ENCODE peak calls at places on chromosomes 12 and 14, in six cellular contexts. T is tibial nerve, Z is A549, H is heart left ventricle, L is stomach, K is adrenal gland. F is an unnamed sample. For H3K4me1, the result is how much of the 10 kb centered on the place peaks cover.

GRCh38 chr14:54840336-54840735 is 62.3 kb downstream of the GCH1 start:
- DNase-seq in L (no peak), Z (no peak), H (no peak), K (no peak), T (no peak), F (no peak)

GRCh38 chr12:57765698-57766463 is 997 bp downstream of the CYP27B1 start:
- DNase-seq in K (no peak), H (no peak), L (no peak), T (no peak), Z (no peak), F (no peak)

GRCh38 chr12:121826318-121826954 is 22.6 kb downstream of the SETD1B start:
- DNase-seq in L (no peak), T (no peak), H (no peak), K (no peak), Z (no peak), F (no peak)

GRCh38 chr14:96162265-96162664 is 42.4 kb upstream of the BDKRB2 start:
- DNase-seq in T (no peak), K (peak), Z (no peak), H (no peak), L (peak), F (no peak)

GRCh38 chr12:2054091-2055018 is 1.6 kb downstream of the CACNA1C start:
- DNase-seq in T (no peak), K (no peak), Z (no peak), H (no peak), L (no peak), F (no peak)

GRCh38 chr12:44774815-44775411 is 101.2 kb downstream of the NELL2 start:
- DNase-seq in T (peak), Z (peak), L (peak), K (peak), H (peak), F (no peak)

GRCh38 chr12:43349863-43350262 is 202.1 kb downstream of the ADAMTS20 start:
- DNase-seq in Z (no peak), H (no peak), T (no peak), L (no peak), K (no peak), F (no peak)

GRCh38 chr14:75562048-75562447 is 16.4 kb upstream of the FLVCR2 start:
- DNase-seq in L (no peak), K (no peak), H (no peak), T (no peak), Z (no peak), F (no peak)

GRCh38 chr12:113666223-113666622 is 194.6 kb upstream of the LHX5 start:
- DNase-seq in H (no peak), Z (no peak), L (no peak), T (no peak), K (no peak), F (no peak)

GRCh38 chr12:72390146-72390545 is 118.0 kb downstream of the TRHDE start:
- DNase-seq in L (no peak), K (no peak), Z (no peak), T (no peak), H (no peak), F (no peak)
- H3K27ac ChIP-seq in L (no peak), K (no peak), Z (no peak), T (no peak), H (no peak), F (no peak)

DNA sequence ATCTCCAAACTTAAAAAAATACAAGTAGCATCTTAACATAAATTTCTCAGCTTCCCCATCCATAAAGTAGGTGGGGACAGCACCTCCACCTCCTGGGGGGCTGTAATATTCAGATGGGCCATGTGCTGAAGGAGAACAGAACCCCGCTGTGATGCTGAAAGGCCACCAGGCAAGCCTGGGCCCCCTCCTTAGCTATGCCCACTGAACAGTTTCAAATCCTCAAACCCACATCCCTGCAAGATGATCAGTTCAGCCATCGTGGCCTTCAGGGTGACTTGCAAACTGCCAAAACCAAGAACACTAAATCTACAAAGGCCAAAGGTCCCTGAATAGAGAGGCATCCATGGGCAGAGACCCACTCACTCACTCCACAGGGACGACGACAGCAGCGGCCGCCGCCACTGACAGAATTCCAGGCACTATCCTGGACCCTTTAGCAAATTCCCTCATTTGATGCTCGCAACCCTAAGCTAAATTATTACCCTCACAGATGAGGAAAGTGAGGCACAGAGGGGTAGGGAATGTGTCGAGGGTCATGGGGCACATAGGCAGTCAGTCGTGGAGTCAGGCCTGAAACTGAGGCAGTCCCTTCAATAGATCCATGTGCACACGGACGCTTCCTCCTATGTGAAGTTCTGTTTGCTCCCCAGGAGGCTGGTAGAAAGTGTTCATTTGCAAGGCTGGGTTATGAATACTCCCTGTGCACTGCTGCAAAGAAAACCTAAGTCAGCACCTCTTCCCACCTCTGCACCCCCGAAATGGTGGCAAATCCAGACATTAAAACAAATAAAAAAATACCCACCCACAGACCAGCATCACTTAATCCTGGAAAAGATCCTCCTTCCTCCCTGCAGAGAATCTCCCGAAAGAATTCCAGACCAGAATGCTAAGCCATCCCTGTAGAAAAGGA is 5.9 kb downstream of the ITPK1 start:
- DNase-seq in L (no peak), H (no peak), Z (no peak), K (no peak), T (no peak), F (no peak)
- H3K4me1 ChIP-seq in L (under half), H (half or more), Z (under half), K (under half), T (half or more), F (half or more)

DNA sequence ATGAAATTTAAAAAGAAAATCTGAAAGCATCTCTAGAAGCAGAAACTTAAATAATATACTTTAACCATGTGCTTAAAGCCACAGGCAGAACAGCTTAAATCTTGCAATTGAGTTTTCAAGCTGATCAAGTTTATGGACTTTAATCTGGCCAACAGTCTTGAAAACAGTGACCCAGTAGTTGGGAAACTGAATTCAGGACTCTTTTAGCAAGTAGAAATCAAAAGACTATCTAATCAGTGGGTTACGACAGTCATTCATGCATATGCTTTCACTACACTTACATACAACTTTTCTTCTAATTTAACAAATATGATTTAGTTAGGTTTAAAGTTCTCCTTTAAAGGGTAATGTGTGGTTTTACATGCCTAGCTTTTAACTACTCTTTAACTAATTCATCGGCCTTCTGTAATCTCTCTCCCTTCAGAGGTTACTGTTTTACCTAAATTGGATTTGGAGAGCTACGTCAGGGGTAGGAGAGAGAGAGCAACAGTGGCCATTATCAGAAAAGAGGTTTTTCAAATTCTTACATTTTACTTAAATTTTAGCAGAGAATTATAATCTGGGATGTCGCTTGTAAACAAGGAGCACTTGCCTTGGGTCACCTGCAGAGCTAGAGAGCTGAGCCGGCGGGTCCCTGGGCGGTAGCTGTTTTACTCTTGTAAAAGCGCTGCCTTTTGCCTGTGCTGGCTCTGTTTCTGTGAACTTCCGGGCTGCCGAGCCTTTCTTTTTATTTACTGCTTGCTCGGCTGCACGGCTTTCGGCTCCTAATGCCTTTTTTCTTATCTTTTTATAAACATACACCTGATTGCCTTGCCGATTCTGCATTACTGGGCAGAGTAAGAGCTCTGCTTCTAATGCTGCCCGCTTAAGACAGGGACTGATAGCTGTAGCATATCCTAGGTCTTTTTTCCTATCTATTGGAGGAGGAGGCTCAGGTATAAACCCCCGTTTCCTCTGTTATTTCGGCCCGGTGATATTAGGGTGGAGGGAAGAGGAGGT is 17.4 kb upstream of the LYZ start:
- DNase-seq in H (no peak), L (peak), T (no peak), Z (no peak), K (peak), F (no peak)
- TF ChIP-seq POLR2A in H (no peak), L (no peak), T (no peak), Z (no peak), K (no peak), F (no peak)

DNA sequence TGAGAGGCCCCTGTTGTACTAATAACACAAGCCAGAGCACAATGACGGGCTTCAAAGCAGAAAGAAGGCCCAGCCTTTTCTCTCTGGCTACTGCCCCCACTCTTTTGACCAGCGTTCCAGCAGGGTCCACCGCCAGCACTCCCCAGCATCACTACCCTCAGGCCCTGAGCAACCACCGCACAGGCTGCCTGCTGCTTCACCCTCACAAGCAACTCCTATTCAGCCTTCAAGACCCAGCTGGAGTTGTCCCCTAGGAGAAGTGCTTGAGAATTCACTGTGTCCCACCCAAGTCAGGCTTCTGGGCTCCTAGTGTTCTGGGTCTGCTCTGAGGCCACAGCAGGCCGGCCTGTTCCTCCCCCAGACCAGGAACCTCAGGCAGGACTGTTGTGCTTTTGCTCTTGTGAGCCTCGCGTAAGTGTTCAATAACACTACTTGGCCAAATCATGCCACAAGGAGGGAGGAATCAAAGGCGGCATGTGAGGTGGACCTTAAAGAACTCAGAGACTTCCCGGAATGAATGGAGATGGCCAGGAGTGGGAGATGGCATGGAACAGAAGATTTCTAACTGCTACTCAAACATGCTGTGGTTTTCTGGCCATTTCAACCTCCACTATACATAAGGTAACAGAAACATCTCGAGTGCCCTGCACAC is 83.3 kb upstream of the GPR68 start:
- DNase-seq in T (no peak), H (no peak), K (no peak), L (no peak), Z (no peak), F (no peak)
- H3K27ac ChIP-seq in T (no peak), H (peak), K (no peak), L (no peak), Z (no peak), F (peak)

DNA sequence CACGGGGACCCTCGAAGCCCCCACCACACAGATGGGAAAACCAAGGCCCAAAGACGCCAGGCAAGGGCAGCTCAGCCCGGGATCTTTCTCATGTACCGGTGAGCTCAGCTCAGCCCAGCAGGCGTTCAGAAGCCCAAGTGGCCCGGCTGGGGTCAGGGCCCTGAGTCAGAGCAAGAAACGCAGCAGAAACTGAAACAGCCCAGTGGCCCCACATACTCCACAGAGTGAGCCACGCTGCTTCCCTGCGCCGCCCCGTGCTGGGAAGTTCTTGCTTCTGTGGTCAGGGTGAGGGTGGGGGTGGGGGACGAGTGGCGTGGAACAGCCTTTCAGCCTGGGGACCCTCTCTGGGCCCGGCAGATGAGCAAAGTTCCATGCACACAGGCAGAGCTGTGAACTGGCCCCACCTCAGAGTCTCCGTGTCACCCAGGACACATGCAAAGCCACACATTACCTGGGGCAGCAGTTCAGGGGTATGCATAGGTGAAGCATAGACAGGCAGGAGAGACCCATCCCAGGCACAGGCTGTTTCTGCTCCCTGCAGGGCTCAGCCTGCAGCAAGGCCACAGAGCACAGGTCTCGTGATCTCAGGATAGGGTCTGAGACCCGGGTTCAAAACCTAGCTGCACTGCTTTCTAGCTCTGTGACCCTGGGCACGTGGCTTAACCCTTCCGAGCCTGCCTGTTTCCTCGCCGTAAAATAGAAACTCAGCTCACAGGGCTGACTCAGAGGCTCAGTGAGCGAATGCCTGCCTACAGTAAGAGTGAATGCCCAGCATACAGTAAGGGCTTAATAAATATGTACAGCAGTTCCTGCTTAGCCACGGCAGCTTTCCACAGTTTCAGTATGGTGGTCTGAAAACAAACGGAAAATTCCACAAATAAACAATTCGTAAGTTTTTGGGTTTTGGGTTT is 21.6 kb downstream of the NCOR2 start:
- DNase-seq in L (no peak), K (peak), T (no peak), H (no peak), Z (no peak), F (no peak)
- H3K4me1 ChIP-seq in L (half or more), K (half or more), T (half or more), H (half or more), Z (half or more), F (half or more)